ENCODE peak calls at places on chromosomes 16 and 17, in four cellular contexts. One of them, this sample, is unnamed.
A peak's percentile ranks its signal among the peaks of the same experiment; 100 is the strongest.

GRCh38 chr16:13756411-13756810 is 163.5 kb upstream of the ERCC4 start:
- DNase-seq in H1: no peak
- DNase-seq in GM12878: no peak
- DNase-seq in HepG2: no peak
- DNase-seq in this sample: no peak

GRCh38 chr16:66354321-66354854 is 12.1 kb upstream of the CDH5 start:
- DNase-seq in H1: no peak
- DNase-seq in GM12878: no peak
- DNase-seq in HepG2: no peak
- DNase-seq in this sample: no peak

GRCh38 chr17:81983011-81983638 is 5.7 kb downstream of the ASPSCR1 start:
- DNase-seq in H1: no peak
- DNase-seq in GM12878: no peak
- DNase-seq in HepG2: no peak
- DNase-seq in this sample: no peak

GRCh38 chr16:68298907-68299515 is 11.7 kb downstream of the SLC7A6OS start:
- DNase-seq in H1: no peak
- DNase-seq in GM12878: no peak
- DNase-seq in HepG2: peak; percentile 77
- DNase-seq in this sample: no peak

GRCh38 chr16:30151091-30151490 is 28.1 kb upstream of the MAPK3 start:
- DNase-seq in H1: no peak
- DNase-seq in GM12878: no peak
- DNase-seq in HepG2: no peak
- DNase-seq in this sample: no peak

GRCh38 chr17:78258323-78259229 is 27.1 kb downstream of the TMEM235 start:
- DNase-seq in H1: no peak
- DNase-seq in GM12878: no peak
- DNase-seq in HepG2: peak; percentile 36
- DNase-seq in this sample: no peak

GRCh38 chr17:34624767-34625389 is 45.5 kb downstream of the TMEM132E start:
- DNase-seq in H1: peak; percentile 53
- DNase-seq in GM12878: no peak
- DNase-seq in HepG2: no peak
- DNase-seq in this sample: no peak

GRCh38 chr16:85151603-85152413 is 39.5 kb upstream of the CIBAR2 start:
- DNase-seq in H1: no peak
- DNase-seq in GM12878: no peak
- DNase-seq in HepG2: no peak
- DNase-seq in this sample: no peak

GRCh38 chr17:29962656-29963055 is 21.2 kb downstream of the EFCAB5 start:
- DNase-seq in H1: no peak
- DNase-seq in GM12878: no peak
- DNase-seq in HepG2: no peak
- DNase-seq in this sample: no peak

GRCh38 chr17:40903129-40903847 is 18.2 kb upstream of the KRT20 start:
- DNase-seq in H1: no peak
- DNase-seq in GM12878: no peak
- DNase-seq in HepG2: peak; percentile 82
- DNase-seq in this sample: no peak

GRCh38 chr17:66541461-66542182 is 239.2 kb downstream of the PRKCA start:
- DNase-seq in H1: no peak
- DNase-seq in GM12878: peak; percentile 40
- DNase-seq in HepG2: no peak
- DNase-seq in this sample: no peak

GRCh38 chr16:11576427-11577289 is 10.1 kb downstream of the LITAF start:
- DNase-seq in H1: no peak
- DNase-seq in GM12878: peak; percentile 82
- DNase-seq in HepG2: peak; percentile 97
- DNase-seq in this sample: no peak

GRCh38 chr17:4636474-4637100 is 4.9 kb downstream of the ALOX15 start:
- DNase-seq in H1: peak; percentile 45
- DNase-seq in GM12878: no peak
- DNase-seq in HepG2: no peak
- DNase-seq in this sample: no peak

GRCh38 chr17:80106176-80106575 is 4.8 kb downstream of the GAA start:
- DNase-seq in H1: no peak
- DNase-seq in GM12878: no peak
- DNase-seq in HepG2: no peak
- DNase-seq in this sample: no peak

GRCh38 chr16:9597967-9598730 is 506.7 kb downstream of the HAPSTR1 start:
- DNase-seq in H1: no peak
- DNase-seq in GM12878: no peak
- DNase-seq in HepG2: no peak
- DNase-seq in this sample: no peak

GRCh38 chr16:27333104-27333503 is 19.3 kb downstream of the IL4R start:
- DNase-seq in H1: no peak
- DNase-seq in GM12878: no peak
- DNase-seq in HepG2: no peak
- DNase-seq in this sample: no peak

GRCh38 chr17:73325527-73325842 is 13.7 kb upstream of the CDC42EP4 start:
- DNase-seq in H1: no peak
- DNase-seq in GM12878: no peak
- DNase-seq in HepG2: no peak
- DNase-seq in this sample: no peak

GRCh38 chr16:30958164-30959083 is 870 bp downstream of the SETD1A start:
- DNase-seq in H1: peak; percentile 77
- DNase-seq in GM12878: no peak
- DNase-seq in HepG2: peak; percentile 71
- DNase-seq in this sample: no peak

GRCh38 chr17:5121186-5121841 is 5.5 kb downstream of the USP6 start:
- DNase-seq in H1: no peak
- DNase-seq in GM12878: no peak
- DNase-seq in HepG2: no peak
- DNase-seq in this sample: no peak

GRCh38 chr17:81539961-81540675 is 11.9 kb downstream of the FSCN2 start:
- DNase-seq in H1: no peak
- DNase-seq in GM12878: no peak
- DNase-seq in HepG2: no peak
- DNase-seq in this sample: no peak

GRCh38 chr16:55330726-55331647 is 7.0 kb downstream of the IRX6 start:
- DNase-seq in H1: no peak
- DNase-seq in GM12878: no peak
- DNase-seq in HepG2: no peak
- DNase-seq in this sample: no peak
- H3K9me3 ChIP-seq in H1: no peaks in the 10 kb centered on the region
- H3K9me3 ChIP-seq in GM12878: no peaks in the 10 kb centered on the region
- H3K9me3 ChIP-seq in HepG2: no peaks in the 10 kb centered on the region
- H3K9me3 ChIP-seq in this sample: no peaks in the 10 kb centered on the region

GRCh38 chr17:21458036-21458435 is 81.9 kb downstream of the KCNJ12 start:
- DNase-seq in H1: no peak
- DNase-seq in GM12878: no peak
- DNase-seq in HepG2: no peak
- DNase-seq in this sample: no peak
- H3K4me3 ChIP-seq in H1: no peak overlapping the region
- H3K4me3 ChIP-seq in GM12878: no peak overlapping the region
- H3K4me3 ChIP-seq in HepG2: no peak overlapping the region
- H3K4me3 ChIP-seq in this sample: no peak overlapping the region

GRCh38 chr16:80931985-80932720 is 74.5 kb downstream of the CMC2 start:
- DNase-seq in H1: peak; percentile 77
- DNase-seq in GM12878: no peak
- DNase-seq in HepG2: peak; percentile 23
- DNase-seq in this sample: peak; percentile 33

GRCh38 chr16:80936410-80936809 is 70.3 kb downstream of the CMC2 start:
- DNase-seq in H1: peak; percentile 13
- DNase-seq in GM12878: no peak
- DNase-seq in HepG2: no peak
- DNase-seq in this sample: no peak

GRCh38 chr16:80931661-80931984 is 75.1 kb downstream of the CMC2 start:
- DNase-seq in H1: no peak
- DNase-seq in GM12878: no peak
- DNase-seq in HepG2: no peak
- DNase-seq in this sample: no peak

GRCh38 chr16:80935691-80936090 is 71.0 kb downstream of the CMC2 start:
- DNase-seq in H1: peak; percentile 1
- DNase-seq in GM12878: no peak
- DNase-seq in HepG2: no peak
- DNase-seq in this sample: no peak

DNA sequence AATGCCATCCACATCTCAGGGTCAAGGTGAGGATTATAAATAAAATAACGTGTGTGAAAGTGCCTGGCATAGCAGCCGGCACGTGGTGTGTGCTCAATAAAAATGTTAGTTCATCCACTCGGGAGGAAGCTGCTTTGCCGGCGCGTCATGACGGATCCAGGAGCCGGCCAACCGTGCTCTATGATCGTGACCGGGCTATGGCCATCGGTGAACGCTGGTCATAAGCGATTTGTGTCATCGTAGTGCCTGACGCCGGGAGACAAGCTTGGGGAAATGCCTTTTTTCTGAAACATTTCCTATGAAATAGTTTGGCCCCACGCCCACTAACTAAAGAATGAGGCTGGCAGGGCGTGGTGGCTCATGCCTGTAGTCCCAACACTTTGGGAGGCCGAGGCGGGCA is 74.0 kb downstream of the CMC2 start:
- DNase-seq in H1: no peak
- DNase-seq in GM12878: no peak
- DNase-seq in HepG2: no peak
- DNase-seq in this sample: no peak
- TF ChIP-seq SUZ12 in H1: no peak
- TF ChIP-seq SUZ12 in GM12878: no peak
- TF ChIP-seq SUZ12 in HepG2: no peak
- TF ChIP-seq SUZ12 in this sample: no peak

DNA sequence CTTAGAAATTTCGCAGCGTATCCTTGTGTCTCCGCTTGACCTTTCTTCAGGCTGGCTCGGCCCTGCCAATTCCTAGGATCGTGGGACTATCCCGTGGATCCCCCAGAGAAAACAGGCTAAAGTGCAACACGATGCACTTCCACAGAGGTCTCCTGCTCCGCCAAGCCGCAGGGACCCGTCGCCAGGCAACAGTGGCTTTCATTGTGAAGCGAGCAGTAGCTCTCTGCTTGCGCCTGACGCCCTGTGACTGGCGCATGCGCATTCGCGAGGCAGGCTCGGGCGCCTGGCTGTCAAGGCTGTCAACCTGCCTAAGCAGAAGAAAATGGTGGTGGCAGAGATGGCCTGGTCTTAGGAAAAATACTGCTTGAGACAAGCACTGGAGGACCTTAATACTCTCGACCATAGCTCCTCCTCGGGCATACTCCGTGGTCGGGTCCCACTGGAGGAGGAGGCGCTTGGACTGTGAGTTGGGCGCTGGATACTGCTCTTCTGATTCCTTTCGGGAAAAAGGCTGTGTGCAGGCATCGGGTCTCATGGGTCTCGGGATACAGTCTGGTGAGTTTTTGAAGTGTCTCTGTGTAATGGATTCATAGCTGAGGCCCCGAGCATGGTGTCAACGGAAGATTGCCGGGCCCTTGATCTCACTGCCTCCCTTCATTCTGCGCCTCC is 2336.1 kb downstream of the TP53TG3F start:
- DNase-seq in H1: no peak
- DNase-seq in GM12878: no peak
- DNase-seq in HepG2: no peak
- DNase-seq in this sample: no peak
- H3K9me3 ChIP-seq in H1: peaks cover 86% of the 10 kb centered on the region
- H3K9me3 ChIP-seq in GM12878: no peaks in the 10 kb centered on the region
- H3K9me3 ChIP-seq in HepG2: peaks cover 99% of the 10 kb centered on the region
- H3K9me3 ChIP-seq in this sample: peaks cover 30% of the 10 kb centered on the region

GRCh38 chr17:15651583-15652110 is 32.1 kb upstream of the FBXW10B start:
- DNase-seq in H1: no peak
- DNase-seq in GM12878: peak; percentile 33
- DNase-seq in HepG2: peak; percentile 48
- DNase-seq in this sample: peak; percentile 75
- H3K4me3 ChIP-seq in H1: no peak overlapping the region
- H3K4me3 ChIP-seq in GM12878: no peak overlapping the region
- H3K4me3 ChIP-seq in HepG2: no peak overlapping the region
- H3K4me3 ChIP-seq in this sample: peak overlapping the region; percentile 32

This sample was measured in NT2/D1.